ENCODE peak calls at places on chromosomes 12 and 14, in nine cellular contexts. One of them, this sample, is unnamed.
A peak's percentile ranks its signal among the peaks of the same experiment; 100 is the strongest.

GRCh38 chr12:3311027-3311402 is 180.0 kb upstream of the PRMT8 start:
- DNase-seq in stomach: peak; percentile 84
- DNase-seq in A549: no peak
- DNase-seq in mammary epithelial cell: peak; percentile 87
- DNase-seq in neural progenitor cell: no peak
- DNase-seq in endodermal cell: peak; percentile 63
- DNase-seq in cardiac muscle cell: no peak
- DNase-seq in thoracic aorta: no peak
- DNase-seq in RWPE2: peak; percentile 97
- DNase-seq in this sample: no peak

GRCh38 chr12:4169522-4169921 is 104.0 kb upstream of the CCND2 start:
- DNase-seq in stomach: no peak
- DNase-seq in A549: no peak
- DNase-seq in mammary epithelial cell: no peak
- DNase-seq in neural progenitor cell: no peak
- DNase-seq in endodermal cell: peak; percentile 28
- DNase-seq in cardiac muscle cell: no peak
- DNase-seq in thoracic aorta: no peak
- DNase-seq in RWPE2: no peak
- DNase-seq in this sample: no peak

GRCh38 chr14:61528591-61529021 is 166.7 kb upstream of the HIF1A start:
- DNase-seq in stomach: no peak
- DNase-seq in A549: no peak
- DNase-seq in mammary epithelial cell: peak; percentile 89
- DNase-seq in neural progenitor cell: no peak
- DNase-seq in endodermal cell: no peak
- DNase-seq in cardiac muscle cell: peak; percentile 76
- DNase-seq in thoracic aorta: no peak
- DNase-seq in RWPE2: no peak
- DNase-seq in this sample: peak; percentile 74

GRCh38 chr12:47509398-47509851 is 196.4 kb downstream of the RPAP3 start:
- DNase-seq in stomach: no peak
- DNase-seq in A549: peak; percentile 11
- DNase-seq in mammary epithelial cell: peak; percentile 88
- DNase-seq in neural progenitor cell: no peak
- DNase-seq in endodermal cell: no peak
- DNase-seq in cardiac muscle cell: peak; percentile 7
- DNase-seq in thoracic aorta: no peak
- DNase-seq in RWPE2: no peak
- DNase-seq in this sample: peak; percentile 52

GRCh38 chr12:25957898-25958253 is 606 bp upstream of the RASSF8 start:
- DNase-seq in stomach: no peak
- DNase-seq in A549: no peak
- DNase-seq in mammary epithelial cell: peak; percentile 73
- DNase-seq in neural progenitor cell: no peak
- DNase-seq in endodermal cell: no peak
- DNase-seq in cardiac muscle cell: peak; percentile 81
- DNase-seq in thoracic aorta: peak; percentile 18
- DNase-seq in RWPE2: no peak
- DNase-seq in this sample: peak; percentile 16

GRCh38 chr14:94367347-94367746 is 21.1 kb downstream of the SERPINA1 start:
- DNase-seq in stomach: no peak
- DNase-seq in A549: no peak
- DNase-seq in mammary epithelial cell: no peak
- DNase-seq in neural progenitor cell: no peak
- DNase-seq in endodermal cell: no peak
- DNase-seq in cardiac muscle cell: no peak
- DNase-seq in thoracic aorta: no peak
- DNase-seq in RWPE2: peak; percentile 11
- DNase-seq in this sample: no peak

GRCh38 chr14:103521438-103521961 is 1.1 kb downstream of the CKB start:
- DNase-seq in stomach: peak; percentile 67
- DNase-seq in A549: no peak
- DNase-seq in mammary epithelial cell: no peak
- DNase-seq in neural progenitor cell: peak; percentile 70
- DNase-seq in endodermal cell: no peak
- DNase-seq in cardiac muscle cell: no peak
- DNase-seq in thoracic aorta: no peak
- DNase-seq in RWPE2: no peak
- DNase-seq in this sample: no peak

GRCh38 chr14:52695481-52696091 is at the start of gene ERO1A:
- DNase-seq in stomach: peak; percentile 88
- DNase-seq in A549: peak; percentile 85
- DNase-seq in mammary epithelial cell: peak; percentile 92
- DNase-seq in neural progenitor cell: peak; percentile 85
- DNase-seq in endodermal cell: peak; percentile 87
- DNase-seq in cardiac muscle cell: peak; percentile 87
- DNase-seq in thoracic aorta: peak; percentile 49
- DNase-seq in RWPE2: peak; percentile 89
- DNase-seq in this sample: peak; percentile 42

GRCh38 chr12:106139422-106140141 is 828 bp upstream of the NUAK1 start:
- DNase-seq in stomach: peak; percentile 79
- DNase-seq in A549: peak; percentile 89
- DNase-seq in mammary epithelial cell: peak; percentile 66
- DNase-seq in neural progenitor cell: peak; percentile 93
- DNase-seq in endodermal cell: peak; percentile 98
- DNase-seq in cardiac muscle cell: peak; percentile 69
- DNase-seq in thoracic aorta: peak; percentile 43
- DNase-seq in RWPE2: peak; percentile 81
- DNase-seq in this sample: no peak

GRCh38 chr12:102847131-102847530 is 69.9 kb downstream of the PAH start:
- DNase-seq in stomach: no peak
- DNase-seq in A549: no peak
- DNase-seq in mammary epithelial cell: no peak
- DNase-seq in neural progenitor cell: no peak
- DNase-seq in endodermal cell: no peak
- DNase-seq in cardiac muscle cell: peak; percentile 1
- DNase-seq in thoracic aorta: no peak
- DNase-seq in RWPE2: no peak
- DNase-seq in this sample: no peak

DNA sequence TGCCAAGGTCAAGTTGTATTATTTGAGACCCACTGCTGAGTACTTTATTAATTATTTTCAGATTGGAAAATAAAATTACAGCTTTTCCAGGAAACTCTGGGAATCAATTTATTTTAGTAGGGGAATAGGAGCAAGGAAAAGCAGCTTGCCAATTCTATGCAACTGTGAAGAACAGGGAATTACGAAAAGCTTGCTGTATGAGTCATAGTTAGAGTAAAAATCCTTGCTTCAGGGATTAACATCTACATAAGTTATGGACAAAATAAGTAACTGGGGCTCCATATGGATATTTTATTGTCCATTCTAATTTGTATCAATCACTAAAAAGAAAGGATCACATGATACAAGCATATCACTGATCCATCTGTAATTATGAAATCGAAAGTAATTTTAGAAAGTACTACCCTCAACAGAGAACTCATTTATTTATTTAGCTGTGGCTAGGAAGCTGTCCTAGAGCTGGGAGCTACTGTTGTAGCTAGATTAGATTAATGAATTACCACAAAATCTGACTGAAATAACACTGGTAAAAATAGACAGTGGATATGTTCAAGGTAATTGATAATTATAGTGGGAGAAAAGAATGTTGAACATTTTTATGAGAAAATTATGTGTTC is 303.5 kb upstream of the NPAS3 start:
- DNase-seq in stomach: no peak
- DNase-seq in A549: no peak
- DNase-seq in mammary epithelial cell: peak; percentile 35
- DNase-seq in neural progenitor cell: no peak
- DNase-seq in endodermal cell: no peak
- DNase-seq in cardiac muscle cell: peak; percentile 64
- DNase-seq in thoracic aorta: no peak
- DNase-seq in RWPE2: no peak
- DNase-seq in this sample: no peak
- H3K4me3 ChIP-seq in stomach: no peak overlapping the region
- H3K4me3 ChIP-seq in A549: no peak overlapping the region
- H3K4me3 ChIP-seq in mammary epithelial cell: no peak overlapping the region
- H3K4me3 ChIP-seq in neural progenitor cell: no peak overlapping the region
- H3K4me3 ChIP-seq in endodermal cell: no peak overlapping the region
- H3K4me3 ChIP-seq in cardiac muscle cell: no peak overlapping the region
- H3K4me3 ChIP-seq in thoracic aorta: peak overlapping the region; percentile 37
- H3K4me3 ChIP-seq in RWPE2: no peak overlapping the region
- H3K4me3 ChIP-seq in this sample: no peak overlapping the region

GRCh38 chr14:33404054-33404453 is 465.4 kb downstream of the NPAS3 start:
- DNase-seq in stomach: no peak
- DNase-seq in A549: no peak
- DNase-seq in mammary epithelial cell: peak; percentile 45
- DNase-seq in neural progenitor cell: no peak
- DNase-seq in endodermal cell: no peak
- DNase-seq in cardiac muscle cell: peak; percentile 87
- DNase-seq in thoracic aorta: no peak
- DNase-seq in RWPE2: no peak
- DNase-seq in this sample: no peak

GRCh38 chr14:33404964-33405574 is 466.4 kb downstream of the NPAS3 start:
- DNase-seq in stomach: no peak
- DNase-seq in A549: no peak
- DNase-seq in mammary epithelial cell: no peak
- DNase-seq in neural progenitor cell: peak; percentile 16
- DNase-seq in endodermal cell: peak; percentile 54
- DNase-seq in cardiac muscle cell: no peak
- DNase-seq in thoracic aorta: no peak
- DNase-seq in RWPE2: no peak
- DNase-seq in this sample: no peak

GRCh38 chr14:33408291-33408690 is 469.6 kb downstream of the NPAS3 start:
- DNase-seq in stomach: no peak
- DNase-seq in A549: no peak
- DNase-seq in mammary epithelial cell: no peak
- DNase-seq in neural progenitor cell: no peak
- DNase-seq in endodermal cell: no peak
- DNase-seq in cardiac muscle cell: no peak
- DNase-seq in thoracic aorta: no peak
- DNase-seq in RWPE2: no peak
- DNase-seq in this sample: no peak

GRCh38 chr14:33402604-33403003 is 463.9 kb downstream of the NPAS3 start:
- DNase-seq in stomach: no peak
- DNase-seq in A549: no peak
- DNase-seq in mammary epithelial cell: no peak
- DNase-seq in neural progenitor cell: no peak
- DNase-seq in endodermal cell: no peak
- DNase-seq in cardiac muscle cell: no peak
- DNase-seq in thoracic aorta: no peak
- DNase-seq in RWPE2: no peak
- DNase-seq in this sample: no peak

DNA sequence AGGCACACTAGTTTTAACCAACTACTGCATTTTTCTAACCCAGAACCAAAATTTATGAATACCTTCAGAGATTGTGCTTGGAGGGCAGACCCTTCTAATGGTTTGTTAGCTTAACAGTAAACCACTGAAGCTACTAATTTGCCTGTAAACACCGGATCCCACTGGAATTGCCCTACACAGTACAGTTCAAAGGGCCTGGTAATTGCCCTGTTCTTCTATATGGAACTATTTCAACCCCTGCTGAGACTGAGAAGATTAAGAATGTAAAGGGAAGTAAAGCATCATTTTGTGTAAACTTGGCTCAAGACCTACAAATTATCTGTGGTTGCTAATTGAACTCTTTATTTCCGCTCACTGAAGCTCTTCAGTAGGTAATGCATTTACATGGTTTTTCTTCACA is 468.1 kb downstream of the NPAS3 start:
- DNase-seq in stomach: no peak
- DNase-seq in A549: no peak
- DNase-seq in mammary epithelial cell: no peak
- DNase-seq in neural progenitor cell: peak; percentile 11
- DNase-seq in endodermal cell: no peak
- DNase-seq in cardiac muscle cell: no peak
- DNase-seq in thoracic aorta: no peak
- DNase-seq in RWPE2: no peak
- DNase-seq in this sample: no peak
- H3K9me3 ChIP-seq in stomach: peaks cover 14% of the 10 kb centered on the region
- H3K9me3 ChIP-seq in A549: no peaks in the 10 kb centered on the region
- H3K9me3 ChIP-seq in mammary epithelial cell: peaks cover 9% of the 10 kb centered on the region
- H3K9me3 ChIP-seq in neural progenitor cell: peaks cover 23% of the 10 kb centered on the region
- H3K9me3 ChIP-seq in endodermal cell: peaks cover 40% of the 10 kb centered on the region
- H3K9me3 ChIP-seq in cardiac muscle cell: no peaks in the 10 kb centered on the region
- H3K9me3 ChIP-seq in thoracic aorta: peaks cover 9% of the 10 kb centered on the region
- H3K9me3 ChIP-seq in RWPE2: no peaks in the 10 kb centered on the region
- H3K9me3 ChIP-seq in this sample: no peaks in the 10 kb centered on the region

DNA sequence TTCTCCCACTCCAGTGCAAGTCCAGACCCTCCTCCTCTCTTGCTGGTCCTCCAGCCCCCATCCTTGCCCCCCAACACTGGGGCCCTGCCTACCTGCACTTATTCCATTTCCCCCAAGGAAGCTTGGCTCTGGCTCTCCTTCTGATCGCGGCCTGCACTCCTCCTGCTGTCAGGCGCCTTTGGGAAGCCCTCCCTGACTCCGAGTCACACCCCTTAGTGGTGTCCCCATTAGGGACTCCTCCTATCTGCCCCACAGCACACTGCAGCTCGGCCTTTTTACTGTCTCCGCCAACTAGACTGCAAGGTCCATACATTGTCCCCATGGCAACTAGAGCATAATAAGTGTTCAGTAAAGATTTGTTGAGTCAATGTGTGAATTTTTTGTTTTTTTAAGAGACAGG is 32.9 kb downstream of the FIGNL2 start:
- DNase-seq in stomach: no peak
- DNase-seq in A549: no peak
- DNase-seq in mammary epithelial cell: no peak
- DNase-seq in neural progenitor cell: peak; percentile 53
- DNase-seq in endodermal cell: no peak
- DNase-seq in cardiac muscle cell: no peak
- DNase-seq in thoracic aorta: no peak
- DNase-seq in RWPE2: no peak
- DNase-seq in this sample: no peak
- TF ChIP-seq CTCF in stomach: no peak
- TF ChIP-seq CTCF in A549: no peak
- TF ChIP-seq CTCF in mammary epithelial cell: no peak
- TF ChIP-seq CTCF in neural progenitor cell: no peak
- TF ChIP-seq CTCF in endodermal cell: peak; percentile 46
- TF ChIP-seq CTCF in cardiac muscle cell: no peak
- TF ChIP-seq CTCF in thoracic aorta: no peak
- TF ChIP-seq CTCF in RWPE2: no peak
- TF ChIP-seq CTCF in this sample: no peak

DNA sequence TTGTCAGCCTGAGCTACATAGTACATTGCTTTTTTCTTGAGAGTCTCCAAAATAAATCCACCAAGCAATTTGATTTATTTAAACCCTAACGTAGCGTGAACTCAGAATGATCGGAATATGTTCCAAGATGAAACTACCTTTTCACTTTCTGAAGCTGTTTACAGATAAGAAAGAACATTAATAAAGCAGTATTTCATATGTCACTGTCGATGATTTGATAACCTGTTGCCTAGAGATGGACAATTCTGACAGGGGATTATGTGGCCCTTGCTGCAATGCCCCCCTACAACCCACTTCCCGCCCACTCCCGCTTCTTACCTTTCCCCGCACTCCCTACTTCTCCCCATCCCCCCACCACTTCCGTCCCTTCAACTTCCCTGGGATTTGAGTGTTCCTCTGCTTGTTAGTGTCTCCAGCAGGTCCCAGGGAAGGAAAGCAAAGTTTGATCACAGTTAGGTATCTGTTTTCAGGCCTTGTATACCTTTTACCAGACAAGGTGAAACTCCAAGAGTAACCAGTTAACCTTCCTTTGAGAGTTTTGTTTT is 229.2 kb upstream of the HMGA2 start:
- DNase-seq in stomach: no peak
- DNase-seq in A549: no peak
- DNase-seq in mammary epithelial cell: no peak
- DNase-seq in neural progenitor cell: no peak
- DNase-seq in endodermal cell: peak; percentile 71
- DNase-seq in cardiac muscle cell: no peak
- DNase-seq in thoracic aorta: no peak
- DNase-seq in RWPE2: no peak
- DNase-seq in this sample: no peak
- H3K4me3 ChIP-seq in stomach: no peak overlapping the region
- H3K4me3 ChIP-seq in A549: no peak overlapping the region
- H3K4me3 ChIP-seq in mammary epithelial cell: no peak overlapping the region
- H3K4me3 ChIP-seq in neural progenitor cell: no peak overlapping the region
- H3K4me3 ChIP-seq in endodermal cell: peak overlapping the region; percentile 48
- H3K4me3 ChIP-seq in cardiac muscle cell: no peak overlapping the region
- H3K4me3 ChIP-seq in thoracic aorta: no peak overlapping the region
- H3K4me3 ChIP-seq in RWPE2: no peak overlapping the region
- H3K4me3 ChIP-seq in this sample: no peak overlapping the region